ENCODE peak calls at places on chromosomes 1 and 21, in four cellular contexts. C, E, B and H are unnamed samples.

GRCh38 chr1:34975312-34975711 is 9.8 kb downstream of the TMEM35B start:
- DNase-seq in C (no peak), E (no peak), B (no peak), H (no peak)

GRCh38 chr1:66476774-66477173 is 57.2 kb upstream of the SGIP1 start:
- DNase-seq in C (no peak), E (no peak), B (no peak), H (no peak)

GRCh38 chr1:206112600-206113301 is 4.4 kb downstream of the AVPR1B start:
- DNase-seq in C (no peak), E (peak), B (peak), H (no peak)

GRCh38 chr21:41428847-41429246 is 2.8 kb downstream of the MX1 start:
- DNase-seq in C (no peak), E (no peak), B (no peak), H (no peak)

GRCh38 chr21:44423941-44424607 is 31.2 kb upstream of the LRRC3 start:
- DNase-seq in C (no peak), E (no peak), B (no peak), H (no peak)

GRCh38 chr1:188778578-188778977 is 1699.1 kb downstream of the BRINP3 start:
- DNase-seq in C (no peak), E (no peak), B (no peak), H (no peak)

GRCh38 chr1:150484861-150485260 is 2.4 kb upstream of the TARS2 start:
- DNase-seq in C (peak), E (peak), B (peak), H (no peak)

GRCh38 chr1:143698016-143698415 is 273.8 kb downstream of the FAM72C start:
- DNase-seq in C (peak), E (no peak), B (peak), H (peak)

GRCh38 chr1:40438391-40439015 is 11.8 kb upstream of the ZFP69B start:
- DNase-seq in C (peak), E (peak), B (peak), H (peak)

GRCh38 chr1:150282558-150282958 is 204 bp downstream of the CIART start:
- DNase-seq in C (no peak), E (no peak), B (no peak), H (no peak)

GRCh38 chr1:43908226-43908625 is 25.4 kb upstream of the ARTN start:
- DNase-seq in C (no peak), E (no peak), B (no peak), H (no peak)

GRCh38 chr1:77673716-77674355 is 8.6 kb downstream of the ZZZ3 start:
- DNase-seq in C (no peak), E (no peak), B (no peak), H (no peak)

GRCh38 chr1:14435368-14436023 is 163.0 kb upstream of the KAZN start:
- DNase-seq in C (peak), E (no peak), B (no peak), H (no peak)

GRCh38 chr1:186577201-186577600 is 103.0 kb downstream of the PTGS2 start:
- DNase-seq in C (no peak), E (peak), B (peak), H (no peak)

GRCh38 chr1:245409341-245410195 is 254.8 kb downstream of the KIF26B start:
- DNase-seq in C (no peak), E (no peak), B (no peak), H (no peak)

GRCh38 chr21:31630062-31630711 is 29.3 kb upstream of the SOD1 start:
- DNase-seq in C (no peak), E (peak), B (peak), H (peak)

GRCh38 chr1:18646091-18646775 is 15.6 kb downstream of the PAX7 start:
- DNase-seq in C (no peak), E (no peak), B (no peak), H (no peak)

GRCh38 chr1:2783435-2784397 is 17.8 kb downstream of the TTC34 start:
- DNase-seq in C (no peak), E (no peak), B (no peak), H (no peak)